ENCODE peak calls at places on chromosomes 11 and 22, in nine cellular contexts. V, J, P, I, E, D, X, G and Y are unnamed samples.

GRCh38 chr22:47084226-47084625 is 321.8 kb downstream of the TBC1D22A start:
- DNase-seq in X (no peak), V (no peak), D (no peak), G (no peak), P (no peak), J (no peak), E (no peak), I (no peak), Y (peak)

GRCh38 chr11:73982595-73982989 is at the start of gene UCP2:
- DNase-seq in J (peak), P (peak), E (peak), V (peak), X (peak), G (no peak), D (peak), I (peak), Y (peak)

GRCh38 chr11:6531267-6531752 is 34.2 kb downstream of the DNHD1 start:
- DNase-seq in I (peak), X (peak), G (no peak), E (peak), D (no peak), P (peak), J (peak), V (peak), Y (no peak)

GRCh38 chr11:95925011-95925410 is 1.1 kb upstream of the MTMR2 start:
- DNase-seq in G (no peak), D (no peak), I (no peak), J (no peak), E (peak), P (peak), V (peak), X (peak), Y (no peak)

GRCh38 chr11:124197999-124198398 is 14.9 kb downstream of the OR10D3 start:
- DNase-seq in X (no peak), E (no peak), I (no peak), J (no peak), G (no peak), V (no peak), D (no peak), P (no peak), Y (no peak)

GRCh38 chr11:88169481-88169880 is 5.8 kb downstream of the RAB38 start:
- DNase-seq in J (no peak), X (peak), V (peak), D (no peak), P (no peak), I (no peak), E (no peak), G (no peak), Y (no peak)

GRCh38 chr11:66970808-66971442 is 4.2 kb upstream of the C11orf86 start:
- DNase-seq in I (no peak), V (peak), P (peak), D (no peak), E (no peak), G (no peak), J (no peak), X (peak), Y (no peak)

GRCh38 chr11:34565417-34566208 is 52.0 kb upstream of the ELF5 start:
- DNase-seq in X (no peak), I (peak), E (peak), P (no peak), G (peak), V (peak), J (no peak), D (no peak), Y (peak)

GRCh38 chr22:24506802-24507438 is 11.8 kb downstream of the UPB1 start:
- DNase-seq in I (no peak), V (peak), J (no peak), E (no peak), G (no peak), X (peak), D (peak), P (peak), Y (no peak)

GRCh38 chr22:37167981-37168647 is 18.4 kb upstream of the IL2RB start:
- DNase-seq in E (no peak), X (no peak), I (no peak), D (no peak), J (no peak), V (no peak), G (no peak), P (no peak), Y (no peak)

GRCh38 chr11:14881794-14882193 is 10.2 kb downstream of the CYP2R1 start:
- DNase-seq in P (no peak), E (no peak), X (no peak), I (no peak), G (no peak), V (no peak), J (no peak), D (no peak), Y (no peak)

GRCh38 chr22:38148252-38148651 is 33.4 kb downstream of the PLA2G6 start:
- DNase-seq in I (no peak), X (peak), P (no peak), E (no peak), D (peak), J (no peak), V (peak), G (no peak), Y (no peak)

GRCh38 chr11:119567667-119568582 is 145.0 kb upstream of the THY1 start:
- DNase-seq in D (no peak), I (no peak), J (no peak), V (peak), E (no peak), X (peak), G (no peak), P (peak), Y (no peak)

GRCh38 chr11:118632577-118633318 is 25.3 kb downstream of the PHLDB1 start:
- DNase-seq in I (no peak), G (no peak), D (no peak), P (no peak), E (no peak), V (no peak), X (no peak), J (no peak), Y (no peak)

GRCh38 chr11:116852261-116853125 is 15.1 kb upstream of the APOA1 start:
- DNase-seq in V (peak), X (peak), P (peak), E (no peak), J (no peak), G (peak), D (no peak), I (no peak), Y (no peak)

GRCh38 chr11:92528051-92528450 is 303.4 kb downstream of the FAT3 start:
- DNase-seq in J (no peak), G (no peak), P (no peak), X (peak), I (no peak), E (no peak), D (no peak), V (no peak), Y (no peak)

GRCh38 chr11:45106440-45106839 is 40.0 kb upstream of the PRDM11 start:
- DNase-seq in D (peak), G (no peak), I (peak), P (no peak), V (no peak), E (no peak), X (no peak), J (no peak), Y (no peak)

GRCh38 chr11:99988105-99988907 is 698.8 kb upstream of the ARHGAP42 start:
- DNase-seq in P (no peak), D (no peak), I (no peak), X (peak), G (no peak), E (no peak), V (no peak), J (no peak), Y (no peak)

GRCh38 chr11:116990061-116990473 is 108.2 kb downstream of the SIK3 start:
- DNase-seq in E (no peak), I (no peak), D (no peak), P (peak), V (peak), X (peak), J (no peak), G (peak), Y (no peak)

GRCh38 chr11:118485273-118485672 is 42.0 kb upstream of the TTC36 start:
- DNase-seq in I (no peak), P (no peak), G (no peak), J (no peak), E (no peak), X (peak), V (no peak), D (no peak), Y (no peak)

GRCh38 chr11:60629399-60629798 is 70.0 kb upstream of the MS4A8 start:
- DNase-seq in X (no peak), E (no peak), G (no peak), I (no peak), V (no peak), D (no peak), J (no peak), P (no peak), Y (no peak)

GRCh38 chr11:60633645-60634044 is 65.8 kb upstream of the MS4A8 start:
- DNase-seq in V (no peak), G (no peak), J (no peak), D (no peak), X (no peak), P (no peak), E (peak), I (peak), Y (no peak)

GRCh38 chr11:60631939-60632338 is 67.5 kb upstream of the MS4A8 start:
- DNase-seq in G (no peak), V (no peak), I (no peak), P (no peak), J (no peak), X (no peak), D (no peak), E (no peak), Y (no peak)

GRCh38 chr11:60634151-60634550 is 65.3 kb upstream of the MS4A8 start:
- DNase-seq in X (peak), E (peak), V (no peak), J (peak), D (no peak), P (no peak), I (peak), G (no peak), Y (no peak)
- TF ChIP-seq CTCF in X (peak), E (peak), V (no peak), J (peak), D (peak), P (peak), I (peak), G (no peak), Y (peak)

DNA sequence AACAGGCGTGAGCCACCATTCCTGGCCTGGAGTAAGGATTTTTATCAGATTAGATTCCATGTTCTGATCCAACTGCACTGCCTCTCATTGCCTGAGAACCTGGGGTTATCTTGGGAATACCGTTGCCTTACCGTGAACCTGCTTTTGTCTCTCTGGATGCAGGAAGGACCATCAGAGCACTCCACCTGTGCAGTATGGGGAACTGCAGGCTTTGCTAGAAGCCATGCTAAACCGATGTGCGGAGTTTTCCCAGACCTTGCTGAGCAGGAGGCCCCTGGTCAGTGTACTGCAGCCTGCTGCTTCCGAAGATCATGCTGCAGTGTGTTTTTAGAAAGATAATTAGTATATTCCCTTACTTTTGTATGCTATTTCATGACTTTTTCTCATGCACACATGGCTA is 43.6 kb downstream of the MEI1 start:
- DNase-seq in D (no peak), I (no peak), P (no peak), V (no peak), E (no peak), J (no peak), G (no peak), X (no peak), Y (no peak)
- TF ChIP-seq CTCF in D (no peak), I (no peak), P (no peak), V (peak), E (no peak), J (no peak), G (no peak), X (no peak), Y (no peak)

DNA sequence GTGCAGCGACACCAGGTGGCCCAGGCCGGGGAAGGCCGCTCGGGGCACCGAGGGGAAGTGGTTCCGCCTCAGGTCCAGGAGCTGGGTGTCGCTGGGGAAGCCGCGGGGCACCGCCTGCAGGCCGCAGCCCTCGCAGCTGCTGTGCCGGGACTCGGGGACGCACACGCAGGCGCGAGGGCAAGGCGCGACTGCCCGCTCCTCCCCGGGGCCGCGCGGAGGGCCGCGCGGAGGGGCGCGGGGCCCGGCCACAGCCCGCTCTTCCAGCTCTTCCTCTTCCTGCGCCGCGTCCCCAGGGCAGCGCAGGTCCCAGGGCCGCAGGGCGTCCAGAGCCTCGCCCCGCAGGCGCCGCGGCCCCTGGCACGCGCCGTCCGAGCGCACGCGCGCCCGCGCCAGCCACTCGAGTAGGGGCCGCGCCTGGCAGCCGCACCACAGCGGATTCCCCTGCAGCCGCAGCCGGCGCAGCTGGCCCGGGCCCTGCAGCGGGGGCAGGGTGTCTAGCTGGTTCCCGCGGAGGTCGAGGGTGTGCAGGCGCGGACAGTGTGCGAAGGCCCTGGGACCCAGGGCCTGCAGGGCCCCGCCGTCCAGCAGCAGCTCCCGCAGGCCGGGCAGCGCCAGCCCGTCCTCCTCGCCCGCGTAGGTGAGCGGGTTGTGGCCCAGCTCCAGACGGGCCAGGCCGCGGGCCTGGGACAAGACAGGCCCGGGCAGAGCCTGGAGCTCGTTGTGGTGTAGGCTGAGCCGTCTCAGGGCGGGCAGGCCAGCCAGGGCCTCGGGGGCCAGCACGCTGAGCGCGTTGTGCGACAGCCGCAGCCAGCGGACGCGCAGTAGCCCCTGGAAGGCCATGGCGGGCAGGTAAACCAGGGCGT is 2.8 kb downstream of the CHADL start:
- DNase-seq in E (peak), V (peak), G (peak), P (peak), D (peak), I (peak), X (peak), J (peak), Y (no peak)
- TF ChIP-seq CTCF in E (peak), V (peak), G (peak), P (peak), D (peak), I (peak), X (peak), J (no peak), Y (peak)

GRCh38 chr11:36367806-36368680 is 72.0 kb downstream of the PRR5L start:
- DNase-seq in J (no peak), D (no peak), I (no peak), X (peak), V (no peak), E (no peak), G (no peak), P (no peak), Y (no peak)
- TF ChIP-seq CTCF in J (no peak), D (no peak), I (no peak), X (no peak), V (no peak), E (no peak), G (no peak), P (no peak), Y (no peak)

DNA sequence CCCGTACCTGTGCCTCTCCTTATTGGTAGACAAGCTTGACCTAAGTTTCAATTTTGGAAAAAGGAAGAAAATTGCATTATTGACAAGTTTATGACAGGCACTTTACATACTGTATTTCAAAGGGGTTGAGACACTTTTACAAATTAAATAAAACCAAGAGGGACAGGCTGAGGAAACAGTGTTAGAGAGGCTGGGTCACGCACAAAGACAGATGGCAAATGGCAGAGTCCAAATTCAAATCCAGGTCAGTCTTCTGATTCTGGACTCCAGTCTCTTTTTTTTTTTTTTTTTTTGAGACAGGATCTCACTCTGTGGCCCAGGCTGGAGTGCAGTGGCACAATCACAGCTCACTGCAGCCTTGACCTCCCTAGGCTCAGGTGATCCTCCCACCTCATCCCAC is 10.1 kb downstream of the TRIM66 start:
- DNase-seq in D (no peak), P (no peak), I (no peak), E (no peak), V (no peak), J (no peak), X (no peak), G (no peak), Y (no peak)
- TF ChIP-seq CTCF in D (no peak), P (no peak), I (no peak), E (no peak), V (no peak), J (no peak), X (no peak), G (no peak), Y (no peak)